ENCODE peak calls at places on chromosome 22, in nine cellular contexts. Z is brain microvascular endothelial cell; X is fibroblast of lung; F is NCI-H1930; J is activated T-cell treated with anti-CD3 and anti-CD28 coated beads, Interleukin-2, amount 50 U/mL, for 4 hours; D is ELR; P is activated CD4-positive, alpha-beta T cell treated with anti-CD3 and anti-CD28 coated beads, Interleukin-2, amount 10 ng/mL, durations not matched to agents 24 days and 14 days; M is iPS DF 6.9; R is T47D. Q is an unnamed sample.

GRCh38 chr22:19942071-19942885 is 660 bp upstream of the TXNRD2 start:
- DNase-seq in D (peak), Z (peak), R (no peak), P (peak), F (no peak), X (no peak), M (no peak), J (no peak), Q (peak)

GRCh38 chr22:29073618-29074275 is 912 bp downstream of the KREMEN1 start:
- DNase-seq in J (peak), Z (no peak), X (peak), F (no peak), D (peak), R (peak), P (peak), M (no peak), Q (no peak)

GRCh38 chr22:44906248-44906936 is 103.4 kb downstream of the PHF21B start:
- DNase-seq in F (no peak), D (no peak), J (no peak), X (no peak), M (no peak), Z (no peak), R (no peak), P (no peak), Q (no peak)

GRCh38 chr22:46560696-46561295 is 23.4 kb upstream of the CELSR1 start:
- DNase-seq in R (no peak), F (no peak), P (no peak), Z (no peak), D (no peak), J (no peak), M (no peak), X (no peak), Q (no peak)

GRCh38 chr22:37196539-37197450 is 8.7 kb upstream of the C1QTNF6 start:
- DNase-seq in X (peak), R (peak), D (peak), P (no peak), M (no peak), F (no peak), J (no peak), Z (no peak), Q (peak)

GRCh38 chr22:50469377-50470305 is 5.2 kb downstream of the SBF1 start:
- DNase-seq in J (peak), D (peak), F (no peak), M (no peak), Z (peak), R (no peak), P (peak), X (peak), Q (peak)

GRCh38 chr22:36026741-36027140 is 1.9 kb downstream of the RBFOX2 start:
- DNase-seq in Z (no peak), M (no peak), X (peak), J (no peak), F (no peak), D (peak), R (no peak), P (no peak), Q (peak)

GRCh38 chr22:46815896-46816721 is 53.7 kb downstream of the TBC1D22A start:
- DNase-seq in M (no peak), X (peak), D (peak), Z (no peak), F (no peak), P (peak), J (no peak), R (no peak), Q (peak)

GRCh38 chr22:19553201-19553600 is 29.0 kb upstream of the CLDN5 start:
- DNase-seq in P (no peak), D (no peak), F (no peak), M (no peak), R (no peak), Z (no peak), X (no peak), J (no peak), Q (no peak)

GRCh38 chr22:47171441-47172221 is 409.2 kb downstream of the TBC1D22A start:
- DNase-seq in D (no peak), X (no peak), P (no peak), R (no peak), F (no peak), J (peak), M (no peak), Z (no peak), Q (no peak)

GRCh38 chr22:22748756-22749155 is 104.3 kb downstream of the GGTLC2 start:
- DNase-seq in F (no peak), R (no peak), X (no peak), P (no peak), J (no peak), M (no peak), Z (no peak), D (no peak), Q (no peak)

GRCh38 chr22:32177221-32177765 is 18.2 kb upstream of the C22orf42 start:
- DNase-seq in M (no peak), F (no peak), R (peak), D (no peak), Z (no peak), J (no peak), X (no peak), P (no peak), Q (no peak)

GRCh38 chr22:45334068-45334467 is 24.3 kb downstream of the FAM118A start:
- DNase-seq in J (no peak), F (no peak), D (no peak), P (peak), X (peak), R (no peak), Z (no peak), M (no peak), Q (no peak)

GRCh38 chr22:40928657-40929056 is 22.5 kb upstream of the RBX1 start:
- DNase-seq in F (no peak), X (no peak), M (no peak), J (no peak), D (no peak), Z (no peak), R (no peak), P (no peak), Q (no peak)

GRCh38 chr22:42959472-42960145 is 55.3 kb downstream of the PACSIN2 start:
- DNase-seq in R (peak), P (peak), J (no peak), F (no peak), X (peak), M (no peak), D (peak), Z (peak), Q (peak)

GRCh38 chr22:19832476-19833108 is 22.1 kb downstream of the GNB1L start:
- DNase-seq in P (no peak), R (no peak), Z (no peak), M (no peak), J (no peak), F (no peak), X (no peak), D (no peak), Q (no peak)

GRCh38 chr22:39656495-39657490 is 86.2 kb downstream of the CACNA1I start:
- DNase-seq in P (no peak), J (no peak), R (no peak), Z (no peak), M (no peak), D (no peak), X (no peak), F (no peak), Q (no peak)

GRCh38 chr22:24059121-24059520 is 48.0 kb downstream of the CABIN1 start:
- DNase-seq in F (no peak), M (no peak), P (no peak), X (peak), D (peak), R (no peak), J (no peak), Z (peak), Q (peak)

GRCh38 chr22:28430656-28431055 is 249.0 kb downstream of the TTC28 start:
- DNase-seq in Z (no peak), D (no peak), J (no peak), X (peak), P (no peak), M (no peak), F (no peak), R (no peak), Q (no peak)

Q was measured in A172.